ENCODE peak calls at places on chromosomes 11 and 22, in five cellular contexts. One of them, this sample, is unnamed.

GRCh38 chr11:26143553-26144308 is 188.2 kb upstream of the ANO3 start:
- DNase-seq in endothelial cell: no peak
- DNase-seq in AG09319: no peak
- DNase-seq in heart right ventricle: no peak
- DNase-seq in IMR-90: peak; percentile 9
- DNase-seq in this sample: no peak

GRCh38 chr11:121929581-121929980 is 186.4 kb downstream of the BLID start:
- DNase-seq in IMR-90: peak; percentile 38
- DNase-seq in heart right ventricle: peak; percentile 35
- DNase-seq in AG09319: no peak
- DNase-seq in endothelial cell: no peak
- DNase-seq in this sample: no peak

GRCh38 chr11:70778828-70779365 is 380.6 kb downstream of the CTTN start:
- DNase-seq in endothelial cell: no peak
- DNase-seq in AG09319: no peak
- DNase-seq in heart right ventricle: no peak
- DNase-seq in IMR-90: no peak
- DNase-seq in this sample: no peak

GRCh38 chr11:130313383-130314183 is 1.1 kb downstream of the ZBTB44 start:
- DNase-seq in IMR-90: peak; percentile 3
- DNase-seq in heart right ventricle: no peak
- DNase-seq in AG09319: no peak
- DNase-seq in endothelial cell: no peak
- DNase-seq in this sample: no peak

GRCh38 chr11:61587951-61588695 is 7.2 kb upstream of the SYT7 start:
- DNase-seq in AG09319: no peak
- DNase-seq in heart right ventricle: peak; percentile 66
- DNase-seq in IMR-90: no peak
- DNase-seq in endothelial cell: peak; percentile 60
- DNase-seq in this sample: peak; percentile 90

GRCh38 chr22:22893891-22894739 is 6.5 kb downstream of the IGLL5 start:
- DNase-seq in endothelial cell: no peak
- DNase-seq in heart right ventricle: no peak
- DNase-seq in IMR-90: no peak
- DNase-seq in AG09319: no peak
- DNase-seq in this sample: no peak

GRCh38 chr11:107859459-107860239 is 1.1 kb upstream of the SLC35F2 start:
- DNase-seq in heart right ventricle: peak; percentile 11
- DNase-seq in AG09319: no peak
- DNase-seq in endothelial cell: peak; percentile 12
- DNase-seq in IMR-90: no peak
- DNase-seq in this sample: peak; percentile 76

GRCh38 chr11:125163431-125164011 is 1.0 kb upstream of the PKNOX2 start:
- DNase-seq in AG09319: no peak
- DNase-seq in endothelial cell: no peak
- DNase-seq in IMR-90: no peak
- DNase-seq in heart right ventricle: no peak
- DNase-seq in this sample: no peak

GRCh38 chr11:124277809-124278208 is 21.6 kb downstream of the OR8G5 start:
- DNase-seq in heart right ventricle: no peak
- DNase-seq in AG09319: no peak
- DNase-seq in endothelial cell: no peak
- DNase-seq in IMR-90: no peak
- DNase-seq in this sample: no peak

GRCh38 chr11:62682518-62682917 is 3.6 kb upstream of the UBXN1 start:
- DNase-seq in IMR-90: no peak
- DNase-seq in AG09319: no peak
- DNase-seq in endothelial cell: no peak
- DNase-seq in heart right ventricle: no peak
- DNase-seq in this sample: no peak

GRCh38 chr11:62013266-62014157 is 46.1 kb upstream of the FTH1 start:
- DNase-seq in IMR-90: no peak
- DNase-seq in AG09319: peak; percentile 39
- DNase-seq in heart right ventricle: no peak
- DNase-seq in endothelial cell: no peak
- DNase-seq in this sample: peak; percentile 74

GRCh38 chr11:117597083-117597482 is 199.9 kb downstream of the DSCAML1 start:
- DNase-seq in endothelial cell: peak; percentile 74
- DNase-seq in IMR-90: peak; percentile 32
- DNase-seq in heart right ventricle: peak; percentile 36
- DNase-seq in AG09319: no peak
- DNase-seq in this sample: peak; percentile 30

GRCh38 chr11:96332236-96332761 is 10.7 kb downstream of the MAML2 start:
- DNase-seq in endothelial cell: no peak
- DNase-seq in heart right ventricle: no peak
- DNase-seq in IMR-90: no peak
- DNase-seq in AG09319: no peak
- DNase-seq in this sample: no peak

GRCh38 chr11:32213223-32213622 is 122.3 kb downstream of the RCN1 start:
- DNase-seq in IMR-90: peak; percentile 74
- DNase-seq in heart right ventricle: no peak
- DNase-seq in AG09319: no peak
- DNase-seq in endothelial cell: no peak
- DNase-seq in this sample: no peak

GRCh38 chr11:34050967-34051348 is 573 bp upstream of the CAPRIN1 start:
- DNase-seq in IMR-90: peak; percentile 30
- DNase-seq in endothelial cell: no peak
- DNase-seq in heart right ventricle: no peak
- DNase-seq in AG09319: no peak
- DNase-seq in this sample: no peak

GRCh38 chr11:80383655-80384054 is 942.8 kb upstream of the TENM4 start:
- DNase-seq in IMR-90: no peak
- DNase-seq in AG09319: no peak
- DNase-seq in heart right ventricle: no peak
- DNase-seq in endothelial cell: no peak
- DNase-seq in this sample: peak; percentile 27

GRCh38 chr11:92556435-92556834 is 331.8 kb downstream of the FAT3 start:
- DNase-seq in heart right ventricle: peak; percentile 6
- DNase-seq in AG09319: no peak
- DNase-seq in endothelial cell: peak; percentile 39
- DNase-seq in IMR-90: peak; percentile 17
- DNase-seq in this sample: no peak

GRCh38 chr11:8267831-8268529 is 4.3 kb upstream of the LMO1 start:
- DNase-seq in heart right ventricle: no peak
- DNase-seq in endothelial cell: no peak
- DNase-seq in IMR-90: no peak
- DNase-seq in AG09319: no peak
- DNase-seq in this sample: no peak

GRCh38 chr11:100098560-100098959 is 588.5 kb upstream of the ARHGAP42 start:
- DNase-seq in AG09319: no peak
- DNase-seq in heart right ventricle: no peak
- DNase-seq in endothelial cell: no peak
- DNase-seq in IMR-90: no peak
- DNase-seq in this sample: no peak

GRCh38 chr22:16717699-16718558 is 107.3 kb downstream of the XKR3 start:
- DNase-seq in endothelial cell: no peak
- DNase-seq in IMR-90: no peak
- DNase-seq in AG09319: no peak
- DNase-seq in heart right ventricle: no peak
- DNase-seq in this sample: no peak

GRCh38 chr22:17258015-17258827 is 39.0 kb upstream of the ADA2 start:
- DNase-seq in AG09319: no peak
- DNase-seq in heart right ventricle: peak; percentile 80
- DNase-seq in endothelial cell: no peak
- DNase-seq in IMR-90: no peak
- DNase-seq in this sample: peak; percentile 78

DNA sequence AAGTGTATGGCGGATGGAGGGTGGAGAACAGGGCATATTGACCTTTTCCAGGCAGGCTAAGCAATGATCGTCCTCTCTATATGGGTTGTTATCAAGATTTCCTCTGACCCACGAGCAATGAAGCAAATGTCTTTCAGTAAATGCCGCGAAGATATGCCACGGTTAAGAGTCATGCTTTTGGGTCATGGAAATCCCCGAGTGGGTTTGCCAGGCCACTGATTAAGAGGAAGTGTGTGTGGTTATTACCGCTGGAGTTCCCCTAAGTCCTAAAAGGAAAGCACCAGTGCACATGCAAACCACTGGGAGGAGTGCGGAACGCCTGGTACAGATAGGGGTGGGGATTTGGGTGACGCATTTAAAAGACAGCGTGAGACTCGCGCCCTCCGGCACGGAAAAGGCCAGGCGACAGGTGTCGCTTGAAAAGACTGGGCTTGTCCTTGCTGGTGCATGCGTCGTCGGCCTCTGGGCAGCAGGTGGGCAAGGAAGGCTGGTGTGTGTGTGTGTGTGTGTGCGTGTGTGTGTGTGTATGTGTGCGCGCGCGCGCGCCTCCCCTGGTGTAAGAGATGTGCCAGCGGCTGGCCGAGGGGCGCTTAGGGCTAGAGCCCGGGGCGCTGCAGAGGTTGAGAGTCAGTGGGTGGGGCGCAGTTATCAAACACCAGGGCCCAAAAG is at the start of gene BIRC3:
- DNase-seq in AG09319: peak; percentile 82
- DNase-seq in endothelial cell: peak; percentile 29
- DNase-seq in IMR-90: peak; percentile 98
- DNase-seq in heart right ventricle: peak; percentile 83
- DNase-seq in this sample: peak; percentile 92
- TF ChIP-seq CTCF in AG09319: peak; percentile 28
- TF ChIP-seq CTCF in endothelial cell: no peak
- TF ChIP-seq CTCF in IMR-90: peak; percentile 36
- TF ChIP-seq CTCF in heart right ventricle: no peak
- TF ChIP-seq CTCF in this sample: peak; percentile 26

GRCh38 chr11:74634537-74634936 is 42.2 kb downstream of the POLD3 start:
- DNase-seq in endothelial cell: no peak
- DNase-seq in IMR-90: peak; percentile 66
- DNase-seq in heart right ventricle: no peak
- DNase-seq in AG09319: no peak
- DNase-seq in this sample: peak; percentile 39
- TF ChIP-seq CTCF in endothelial cell: no peak
- TF ChIP-seq CTCF in IMR-90: peak; percentile 30
- TF ChIP-seq CTCF in heart right ventricle: peak; percentile 34
- TF ChIP-seq CTCF in AG09319: peak; percentile 40
- TF ChIP-seq CTCF in this sample: no peak

GRCh38 chr22:30946354-30946753 is 22.2 kb downstream of the MORC2 start:
- DNase-seq in AG09319: no peak
- DNase-seq in IMR-90: no peak
- DNase-seq in heart right ventricle: no peak
- DNase-seq in endothelial cell: no peak
- DNase-seq in this sample: no peak

GRCh38 chr22:30947821-30948454 is 20.6 kb downstream of the MORC2 start:
- DNase-seq in AG09319: peak; percentile 31
- DNase-seq in IMR-90: peak; percentile 70
- DNase-seq in heart right ventricle: peak; percentile 20
- DNase-seq in endothelial cell: no peak
- DNase-seq in this sample: no peak

GRCh38 chr22:30945653-30946052 is 22.9 kb downstream of the MORC2 start:
- DNase-seq in endothelial cell: no peak
- DNase-seq in heart right ventricle: no peak
- DNase-seq in IMR-90: no peak
- DNase-seq in AG09319: no peak
- DNase-seq in this sample: no peak

GRCh38 chr22:30948930-30949342 is 19.6 kb downstream of the MORC2 start:
- DNase-seq in endothelial cell: no peak
- DNase-seq in heart right ventricle: no peak
- DNase-seq in AG09319: no peak
- DNase-seq in IMR-90: peak; percentile 72
- DNase-seq in this sample: no peak

GRCh38 chr22:30947163-30947820 is 21.3 kb downstream of the MORC2 start:
- DNase-seq in heart right ventricle: peak; percentile 27
- DNase-seq in IMR-90: no peak
- DNase-seq in endothelial cell: peak; percentile 59
- DNase-seq in AG09319: no peak
- DNase-seq in this sample: no peak
- TF ChIP-seq CTCF in heart right ventricle: no peak
- TF ChIP-seq CTCF in IMR-90: no peak
- TF ChIP-seq CTCF in endothelial cell: no peak
- TF ChIP-seq CTCF in AG09319: no peak
- TF ChIP-seq CTCF in this sample: no peak

GRCh38 chr11:59938132-59938531 is at the start of gene OOSP1:
- DNase-seq in IMR-90: no peak
- DNase-seq in AG09319: no peak
- DNase-seq in heart right ventricle: no peak
- DNase-seq in endothelial cell: no peak
- DNase-seq in this sample: no peak

GRCh38 chr11:59941091-59941490 is 2.9 kb downstream of the OOSP1 start:
- DNase-seq in IMR-90: no peak
- DNase-seq in heart right ventricle: no peak
- DNase-seq in endothelial cell: no peak
- DNase-seq in AG09319: no peak
- DNase-seq in this sample: no peak

GRCh38 chr11:59943996-59944395 is 5.8 kb downstream of the OOSP1 start:
- DNase-seq in AG09319: no peak
- DNase-seq in IMR-90: no peak
- DNase-seq in heart right ventricle: no peak
- DNase-seq in endothelial cell: no peak
- DNase-seq in this sample: no peak

GRCh38 chr11:59938718-59939117 is 486 bp downstream of the OOSP1 start:
- DNase-seq in AG09319: no peak
- DNase-seq in IMR-90: no peak
- DNase-seq in endothelial cell: no peak
- DNase-seq in heart right ventricle: no peak
- DNase-seq in this sample: no peak

GRCh38 chr11:59939482-59939881 is 1.2 kb downstream of the OOSP1 start:
- DNase-seq in endothelial cell: no peak
- DNase-seq in AG09319: no peak
- DNase-seq in heart right ventricle: no peak
- DNase-seq in IMR-90: no peak
- DNase-seq in this sample: no peak
- TF ChIP-seq CTCF in endothelial cell: no peak
- TF ChIP-seq CTCF in AG09319: no peak
- TF ChIP-seq CTCF in heart right ventricle: no peak
- TF ChIP-seq CTCF in IMR-90: no peak
- TF ChIP-seq CTCF in this sample: no peak

GRCh38 chr11:123166095-123166559 is 28.9 kb downstream of the CLMP start:
- DNase-seq in heart right ventricle: peak; percentile 14
- DNase-seq in endothelial cell: peak; percentile 69
- DNase-seq in AG09319: no peak
- DNase-seq in IMR-90: peak; percentile 97
- DNase-seq in this sample: peak; percentile 53

GRCh38 chr11:123161386-123161785 is 33.7 kb downstream of the CLMP start:
- DNase-seq in endothelial cell: no peak
- DNase-seq in heart right ventricle: no peak
- DNase-seq in AG09319: no peak
- DNase-seq in IMR-90: no peak
- DNase-seq in this sample: no peak

GRCh38 chr11:123159146-123159857 is 35.7 kb downstream of the CLMP start:
- DNase-seq in AG09319: no peak
- DNase-seq in heart right ventricle: no peak
- DNase-seq in IMR-90: peak; percentile 47
- DNase-seq in endothelial cell: no peak
- DNase-seq in this sample: no peak

GRCh38 chr11:123164732-123165450 is 30.2 kb downstream of the CLMP start:
- DNase-seq in endothelial cell: no peak
- DNase-seq in AG09319: no peak
- DNase-seq in IMR-90: peak; percentile 44
- DNase-seq in heart right ventricle: no peak
- DNase-seq in this sample: no peak

GRCh38 chr11:123163621-123164020 is 31.4 kb downstream of the CLMP start:
- DNase-seq in AG09319: no peak
- DNase-seq in IMR-90: no peak
- DNase-seq in heart right ventricle: no peak
- DNase-seq in endothelial cell: no peak
- DNase-seq in this sample: no peak
- TF ChIP-seq CTCF in AG09319: no peak
- TF ChIP-seq CTCF in IMR-90: no peak
- TF ChIP-seq CTCF in heart right ventricle: no peak
- TF ChIP-seq CTCF in endothelial cell: no peak
- TF ChIP-seq CTCF in this sample: no peak

GRCh38 chr11:28903716-28904115 is 795.5 kb downstream of the METTL15 start:
- DNase-seq in heart right ventricle: no peak
- DNase-seq in AG09319: no peak
- DNase-seq in IMR-90: peak; percentile 3
- DNase-seq in endothelial cell: no peak
- DNase-seq in this sample: no peak
- TF ChIP-seq CTCF in heart right ventricle: no peak
- TF ChIP-seq CTCF in AG09319: no peak
- TF ChIP-seq CTCF in IMR-90: no peak
- TF ChIP-seq CTCF in endothelial cell: no peak
- TF ChIP-seq CTCF in this sample: no peak

This sample was measured in colonic mucosa.